ENCODE peak calls at places on chromosome 20, in eight cellular contexts. C, Z, N, X, F, H, M and A are unnamed samples.

GRCh38 chr20:52179331-52180166 is 12.0 kb downstream of the ZFP64 start:
- DNase-seq in C (no peak), Z (no peak), N (no peak), X (no peak), F (no peak), H (no peak), M (no peak), A (no peak)

GRCh38 chr20:36405255-36405654 is 99.1 kb downstream of the DLGAP4 start:
- DNase-seq in C (no peak), Z (no peak), N (no peak), X (no peak), F (no peak), H (no peak), M (no peak), A (no peak)

GRCh38 chr20:13758884-13759283 is 25.8 kb downstream of the ESF1 start:
- DNase-seq in C (no peak), Z (no peak), N (no peak), X (no peak), F (no peak), H (no peak), M (no peak), A (no peak)

GRCh38 chr20:62958388-62959100 is 6.0 kb downstream of the SLC17A9 start:
- DNase-seq in C (no peak), Z (no peak), N (no peak), X (no peak), F (no peak), H (no peak), M (peak), A (no peak)

GRCh38 chr20:54255157-54255556 is 47.3 kb downstream of the PFDN4 start:
- DNase-seq in C (peak), Z (no peak), N (no peak), X (no peak), F (no peak), H (no peak), M (no peak), A (no peak)

GRCh38 chr20:4507288-4507719 is 214.4 kb upstream of the PRND start:
- DNase-seq in C (peak), Z (peak), N (no peak), X (peak), F (no peak), H (no peak), M (no peak), A (no peak)

GRCh38 chr20:53884859-53885654 is 185.3 kb downstream of the BCAS1 start:
- DNase-seq in C (no peak), Z (peak), N (no peak), X (no peak), F (no peak), H (no peak), M (no peak), A (no peak)

GRCh38 chr20:31606928-31607639 is 2.0 kb downstream of the ID1 start:
- DNase-seq in C (no peak), Z (peak), N (no peak), X (no peak), F (peak), H (peak), M (peak), A (peak)

GRCh38 chr20:62155428-62156253 is 12.1 kb downstream of the SS18L1 start:
- DNase-seq in C (no peak), Z (peak), N (no peak), X (no peak), F (no peak), H (no peak), M (no peak), A (no peak)

GRCh38 chr20:50292324-50293243 is 102.0 kb downstream of the CEBPB start:
- DNase-seq in C (peak), Z (peak), N (no peak), X (no peak), F (no peak), H (no peak), M (peak), A (peak)

GRCh38 chr20:19760371-19760721 is 2.3 kb downstream of the RIN2 start:
- DNase-seq in C (no peak), Z (no peak), N (no peak), X (no peak), F (no peak), H (no peak), M (no peak), A (no peak)

GRCh38 chr20:63819224-63819917 is 11.7 kb downstream of the ZBTB46 start:
- DNase-seq in C (no peak), Z (no peak), N (no peak), X (no peak), F (no peak), H (no peak), M (no peak), A (no peak)

GRCh38 chr20:3981132-3981452 is 34.3 kb downstream of the RNF24 start:
- DNase-seq in C (peak), Z (no peak), N (no peak), X (no peak), F (no peak), H (no peak), M (no peak), A (no peak)

GRCh38 chr20:52078289-52078688 is 113.3 kb downstream of the ZFP64 start:
- DNase-seq in C (no peak), Z (no peak), N (no peak), X (no peak), F (no peak), H (no peak), M (no peak), A (no peak)

GRCh38 chr20:4406627-4407026 is 315.1 kb upstream of the PRND start:
- DNase-seq in C (no peak), Z (peak), N (no peak), X (peak), F (no peak), H (no peak), M (no peak), A (no peak)

GRCh38 chr20:37901667-37902503 is 1.0 kb upstream of the VSTM2L start:
- DNase-seq in C (no peak), Z (peak), N (no peak), X (no peak), F (peak), H (no peak), M (no peak), A (peak)

GRCh38 chr20:38676576-38676975 is 47.7 kb upstream of the SLC32A1 start:
- DNase-seq in C (no peak), Z (no peak), N (no peak), X (no peak), F (no peak), H (no peak), M (no peak), A (no peak)

GRCh38 chr20:63216849-63217471 is 1.0 kb upstream of the YTHDF1 start:
- DNase-seq in C (no peak), Z (no peak), N (no peak), X (no peak), F (no peak), H (peak), M (peak), A (no peak)

GRCh38 chr20:40931348-40932044 is 97.1 kb upstream of the TOP1 start:
- DNase-seq in C (no peak), Z (no peak), N (no peak), X (no peak), F (no peak), H (peak), M (no peak), A (no peak)

GRCh38 chr20:50293244-50294139 is 102.9 kb downstream of the CEBPB start:
- DNase-seq in C (no peak), Z (no peak), N (no peak), X (no peak), F (no peak), H (no peak), M (peak), A (no peak)

GRCh38 chr20:4051413-4052138 is 36.2 kb upstream of the RNF24 start:
- DNase-seq in C (no peak), Z (no peak), N (no peak), X (no peak), F (no peak), H (no peak), M (no peak), A (no peak)